ENCODE peak calls at places on chromosome 14, in four cellular contexts. W, U, A and S are unnamed samples.

GRCh38 chr14:51093371-51094281 is 1.3 kb downstream of the TRIM9 start:
- DNase-seq in W (peak; percentile 76), U (peak; percentile 81), A (peak; percentile 76), S (no peak)

GRCh38 chr14:79165460-79166080 is 995.4 kb downstream of the NRXN3 start:
- DNase-seq in W (no peak), U (no peak), A (no peak), S (no peak)

GRCh38 chr14:103803661-103804060 is 43.7 kb downstream of the PPP1R13B start:
- DNase-seq in W (no peak), U (no peak), A (no peak), S (no peak)

GRCh38 chr14:79571361-79571760 is 639.9 kb downstream of the DIO2 start:
- DNase-seq in W (no peak), U (no peak), A (no peak), S (no peak)

GRCh38 chr14:93984987-93985410 is 8.6 kb upstream of the ASB2 start:
- DNase-seq in W (peak; percentile 76), U (peak; percentile 88), A (peak; percentile 51), S (no peak)

GRCh38 chr14:43410631-43411030 is 1096.5 kb downstream of the FSCB start:
- DNase-seq in W (no peak), U (peak; percentile 63), A (no peak), S (no peak)

GRCh38 chr14:39430762-39431415 is 1.3 kb downstream of the FBXO33 start:
- DNase-seq in W (no peak), U (peak; percentile 44), A (no peak), S (no peak)

GRCh38 chr14:103584326-103584915 is 21.7 kb downstream of the COA8 start:
- DNase-seq in W (no peak), U (no peak), A (no peak), S (no peak)

GRCh38 chr14:54312166-54312801 is 84.5 kb upstream of the CDKN3 start:
- DNase-seq in W (peak; percentile 24), U (no peak), A (no peak), S (peak; percentile 91)

GRCh38 chr14:85686908-85687307 is 157.0 kb downstream of the FLRT2 start:
- DNase-seq in W (no peak), U (no peak), A (no peak), S (no peak)

GRCh38 chr14:100155049-100155621 is 4.3 kb downstream of the DEGS2 start:
- DNase-seq in W (peak; percentile 62), U (peak; percentile 96), A (no peak), S (peak; percentile 12)

GRCh38 chr14:49946320-49947141 is 53.6 kb downstream of the ARF6 start:
- DNase-seq in W (peak; percentile 76), U (no peak), A (no peak), S (peak; percentile 36)

GRCh38 chr14:52835122-52835903 is 43.9 kb upstream of the GNPNAT1 start:
- DNase-seq in W (peak; percentile 66), U (peak; percentile 71), A (no peak), S (peak; percentile 60)
- TF ChIP-seq CTCF in W (no peak), U (peak; percentile 25), A (no peak), S (no peak)

GRCh38 chr14:101451166-101451565 is 110.1 kb upstream of the DIO3 start:
- DNase-seq in W (no peak), U (no peak), A (no peak), S (no peak)
- TF ChIP-seq CTCF in W (no peak), U (no peak), A (no peak), S (no peak)

GRCh38 chr14:95685978-95686922 is at the start of gene TCL1B:
- DNase-seq in W (no peak), U (peak; percentile 61), A (no peak), S (no peak)

GRCh38 chr14:95686935-95687334 is 709 bp downstream of the TCL1B start:
- DNase-seq in W (no peak), U (peak; percentile 44), A (no peak), S (no peak)

GRCh38 chr14:95679995-95680735 is 6.1 kb upstream of the TCL1B start:
- DNase-seq in W (no peak), U (peak; percentile 76), A (no peak), S (no peak)

GRCh38 chr14:95681153-95681552 is 5.1 kb upstream of the TCL1B start:
- DNase-seq in W (no peak), U (peak; percentile 34), A (no peak), S (no peak)

GRCh38 chr14:95683793-95684192 is 2.4 kb upstream of the TCL1B start:
- DNase-seq in W (peak; percentile 25), U (peak; percentile 85), A (no peak), S (no peak)
- TF ChIP-seq CTCF in W (peak; percentile 33), U (peak; percentile 94), A (no peak), S (peak; percentile 45)

GRCh38 chr14:105013150-105013787 is 7.6 kb downstream of the CDCA4 start:
- DNase-seq in W (no peak), U (no peak), A (no peak), S (no peak)
- TF ChIP-seq CTCF in W (no peak), U (no peak), A (no peak), S (no peak)

GRCh38 chr14:105198588-105198987 is 17.5 kb upstream of the NUDT14 start:
- DNase-seq in W (peak; percentile 51), U (peak; percentile 63), A (no peak), S (no peak)
- TF ChIP-seq CTCF in W (no peak), U (peak; percentile 66), A (no peak), S (no peak)

DNA sequence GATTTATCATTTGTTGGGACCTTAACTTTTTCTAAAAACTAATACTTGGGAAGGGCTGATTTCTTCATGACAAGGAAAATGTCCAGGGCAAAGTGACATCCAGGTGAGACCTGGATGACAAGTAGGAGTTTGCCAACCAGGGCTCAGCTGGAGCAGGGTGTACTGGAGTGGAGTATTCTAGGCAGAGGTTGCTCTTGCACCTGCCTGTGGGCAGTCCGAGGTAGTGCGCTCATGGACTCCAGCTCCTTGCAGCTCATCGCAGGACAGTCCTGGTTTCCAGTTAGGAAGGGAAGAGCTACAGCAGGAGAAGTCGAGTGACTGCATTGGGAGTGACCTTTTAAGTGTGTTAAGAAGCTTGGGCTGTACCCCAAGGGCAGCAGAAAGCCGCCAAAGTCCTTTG is 175.9 kb downstream of the PELI2 start:
- DNase-seq in W (no peak), U (peak; percentile 56), A (no peak), S (no peak)
- TF ChIP-seq CTCF in W (no peak), U (peak; percentile 56), A (no peak), S (no peak)

GRCh38 chr14:105120056-105120455 is 48.5 kb downstream of the JAG2 start:
- DNase-seq in W (no peak), U (no peak), A (no peak), S (no peak)
- TF ChIP-seq CTCF in W (no peak), U (no peak), A (no peak), S (no peak)

GRCh38 chr14:84493779-84494178 is 1036.2 kb upstream of the FLRT2 start:
- DNase-seq in W (no peak), U (peak; percentile 53), A (no peak), S (no peak)
- TF ChIP-seq CTCF in W (no peak), U (peak; percentile 67), A (no peak), S (no peak)